ENCODE peak calls at places on chromosomes 4 and X, in four cellular contexts. V, E, K and B are unnamed samples.

GRCh38 chr4:5142726-5143125 is 91.4 kb downstream of the STK32B start:
- DNase-seq in V (no peak), K (no peak), E (peak), B (no peak)

GRCh38 chr4:104859601-104860000 is 287.1 kb upstream of the TET2 start:
- DNase-seq in V (no peak), E (no peak), K (no peak), B (no peak)

GRCh38 chr4:27003602-27004238 is 143.1 kb downstream of the STIM2 start:
- DNase-seq in E (no peak), V (no peak), K (no peak), B (no peak)

GRCh38 chr4:174607792-174608191 is 85.5 kb upstream of the HPGD start:
- DNase-seq in E (no peak), V (no peak), K (no peak), B (no peak)

GRCh38 chrX:2559124-2559523 is 58.3 kb upstream of the DHRSX start:
- DNase-seq in K (no peak), V (no peak), E (no peak), B (no peak)

GRCh38 chr4:2259036-2259540 is 2.8 kb downstream of the MXD4 start:
- DNase-seq in K (no peak), V (peak), E (peak), B (peak)

GRCh38 chr4:49063670-49064069 is 77.6 kb downstream of the CWH43 start:
- DNase-seq in K (no peak), V (no peak), E (no peak), B (no peak)

GRCh38 chr4:40918330-40918729 is 168.6 kb downstream of the NSUN7 start:
- DNase-seq in K (no peak), E (peak), V (peak), B (no peak)

GRCh38 chrX:24214568-24214967 is 65.0 kb downstream of the ZFX start:
- DNase-seq in E (no peak), K (no peak), V (no peak), B (no peak)

GRCh38 chr4:73698217-73698616 is 42.2 kb upstream of the CXCL8 start:
- DNase-seq in K (no peak), E (no peak), V (no peak), B (no peak)

GRCh38 chr4:28225005-28225404 is 1364.4 kb downstream of the STIM2 start:
- DNase-seq in E (no peak), V (no peak), K (no peak), B (peak)

GRCh38 chr4:85084371-85085170 is 118.1 kb upstream of the WDFY3 start:
- DNase-seq in V (no peak), K (no peak), E (no peak), B (peak)

GRCh38 chr4:24988776-24989175 is 42.0 kb downstream of the LGI2 start:
- DNase-seq in K (no peak), V (no peak), E (no peak), B (no peak)

GRCh38 chrX:19535481-19535880 is 20.2 kb upstream of the MAP3K15 start:
- DNase-seq in V (no peak), E (no peak), K (no peak), B (no peak)

GRCh38 chr4:104693601-104694201 is 199.0 kb upstream of the CXXC4 start:
- DNase-seq in V (no peak), E (no peak), K (no peak), B (no peak)

GRCh38 chrX:50459615-50460014 is 11.0 kb downstream of the DGKK start:
- DNase-seq in K (no peak), E (no peak), V (no peak), B (no peak)

GRCh38 chr4:80876810-80877209 is 153.7 kb upstream of the BMP3 start:
- DNase-seq in E (no peak), V (no peak), K (no peak), B (no peak)

GRCh38 chr4:138291431-138291830 is 49.3 kb upstream of the SLC7A11 start:
- DNase-seq in V (no peak), E (no peak), K (no peak), B (no peak)

GRCh38 chrX:109847257-109848187 is 114.5 kb upstream of the ACSL4 start:
- DNase-seq in K (no peak), E (no peak), V (no peak), B (no peak)

GRCh38 chr4:165915215-165915614 is 42.2 kb downstream of the TLL1 start:
- DNase-seq in K (no peak), E (no peak), V (no peak), B (no peak)

GRCh38 chrX:139200793-139201192 is 329.7 kb upstream of the F9 start:
- DNase-seq in E (no peak), K (no peak), V (no peak), B (no peak)

GRCh38 chr4:131584587-131584986 is 1564.5 kb upstream of the PCDH10 start:
- DNase-seq in K (no peak), V (no peak), E (no peak), B (no peak)

GRCh38 chrX:153768311-153769157 is 4.5 kb downstream of the PLXNB3 start:
- DNase-seq in V (peak), K (no peak), E (peak), B (no peak)

DNA sequence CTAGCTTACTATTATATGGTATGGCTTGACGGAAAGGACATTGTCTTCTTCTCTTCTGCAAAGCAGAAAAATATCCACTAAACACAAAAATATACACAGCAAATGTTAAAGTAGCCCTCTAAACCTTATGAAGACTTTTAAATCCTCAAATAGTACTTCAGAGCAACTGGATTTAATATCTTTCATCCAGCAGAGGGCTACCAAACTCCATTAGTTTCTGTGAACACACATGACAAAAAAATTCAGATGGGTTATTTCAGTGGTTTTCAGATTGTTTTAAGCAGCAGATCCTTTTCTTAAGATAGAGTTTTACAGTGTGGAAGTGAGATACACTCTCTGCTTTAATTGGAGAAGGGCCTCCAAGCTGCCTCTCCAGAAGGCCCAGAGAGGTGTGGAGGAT is 56.6 kb downstream of the ANK2 start:
- DNase-seq in V (no peak), E (no peak), K (no peak), B (no peak)
- TF ChIP-seq CTCF in V (peak), E (no peak), K (no peak), B (peak)

GRCh38 chr4:126051709-126052424 is 737.1 kb downstream of the FAT4 start:
- DNase-seq in E (no peak), V (no peak), K (no peak), B (no peak)
- TF ChIP-seq CTCF in E (no peak), V (no peak), K (no peak), B (no peak)

GRCh38 chr4:148151797-148152196 is 290.4 kb downstream of the NR3C2 start:
- DNase-seq in V (no peak), E (no peak), K (no peak), B (no peak)

GRCh38 chr4:148154769-148155168 is 287.4 kb downstream of the NR3C2 start:
- DNase-seq in K (no peak), E (no peak), V (no peak), B (no peak)

DNA sequence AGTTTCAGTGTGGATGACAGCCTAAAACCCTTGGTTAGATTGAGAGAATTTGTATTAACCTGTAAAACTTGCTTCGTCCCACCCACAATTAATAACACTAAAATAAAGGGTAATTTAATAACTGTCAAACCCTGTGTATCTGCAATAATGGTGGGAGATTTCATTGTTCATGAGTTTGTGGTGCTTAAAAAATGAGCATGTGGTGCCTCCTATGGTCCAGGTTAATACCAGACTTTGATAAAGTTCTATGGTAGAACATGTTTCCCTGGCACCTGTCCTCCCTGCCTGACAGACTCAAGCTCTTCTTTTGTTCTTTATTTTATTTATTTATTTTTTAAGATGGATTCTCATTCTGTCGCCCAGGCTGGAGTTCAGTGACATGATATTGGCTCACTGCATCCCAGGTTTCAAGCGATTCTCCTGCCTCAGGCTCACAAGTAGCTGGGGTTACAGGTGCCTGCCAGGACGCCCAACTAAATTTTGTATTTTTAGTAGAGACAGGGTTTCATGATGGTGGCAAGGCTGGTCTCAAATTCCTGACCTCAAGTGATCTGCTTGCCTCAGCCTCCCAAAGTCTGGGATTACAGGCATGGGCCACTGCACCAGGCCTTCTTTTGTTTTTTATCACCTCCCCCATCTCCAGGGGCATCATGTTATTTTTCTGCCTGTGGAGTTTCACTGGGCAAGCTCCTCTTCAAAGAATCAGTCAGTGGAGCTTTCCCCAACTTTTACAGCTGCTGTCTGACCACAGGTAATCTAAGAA is 289.2 kb downstream of the NR3C2 start:
- DNase-seq in V (no peak), K (no peak), E (no peak), B (no peak)
- TF ChIP-seq CTCF in V (no peak), K (no peak), E (no peak), B (no peak)

DNA sequence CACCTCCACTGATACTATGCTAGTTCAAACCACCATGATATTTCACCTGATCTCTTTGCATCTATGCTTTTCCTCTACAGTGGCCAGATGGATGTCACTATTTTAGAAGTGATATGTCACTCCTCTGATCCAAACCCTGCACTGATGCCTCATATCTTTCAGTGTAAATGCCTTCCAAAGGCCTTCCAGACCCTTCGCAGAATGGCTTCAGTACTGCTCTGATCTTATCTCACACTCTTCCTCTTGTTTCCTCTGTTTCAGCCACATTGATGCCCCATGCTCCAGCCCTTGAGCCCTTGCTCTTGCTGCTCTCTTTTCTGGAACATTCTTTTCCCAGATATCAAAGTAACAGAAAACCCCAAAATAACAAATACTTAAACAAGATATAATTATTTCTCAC is 17.9 kb downstream of the MID1IP1 start:
- DNase-seq in V (no peak), E (no peak), K (no peak), B (no peak)
- TF ChIP-seq CTCF in V (no peak), E (no peak), K (no peak), B (no peak)

GRCh38 chr4:169484485-169484884 is 127.9 kb downstream of the NEK1 start:
- DNase-seq in V (no peak), E (no peak), K (no peak), B (no peak)
- TF ChIP-seq CTCF in V (no peak), E (no peak), K (no peak), B (peak)

DNA sequence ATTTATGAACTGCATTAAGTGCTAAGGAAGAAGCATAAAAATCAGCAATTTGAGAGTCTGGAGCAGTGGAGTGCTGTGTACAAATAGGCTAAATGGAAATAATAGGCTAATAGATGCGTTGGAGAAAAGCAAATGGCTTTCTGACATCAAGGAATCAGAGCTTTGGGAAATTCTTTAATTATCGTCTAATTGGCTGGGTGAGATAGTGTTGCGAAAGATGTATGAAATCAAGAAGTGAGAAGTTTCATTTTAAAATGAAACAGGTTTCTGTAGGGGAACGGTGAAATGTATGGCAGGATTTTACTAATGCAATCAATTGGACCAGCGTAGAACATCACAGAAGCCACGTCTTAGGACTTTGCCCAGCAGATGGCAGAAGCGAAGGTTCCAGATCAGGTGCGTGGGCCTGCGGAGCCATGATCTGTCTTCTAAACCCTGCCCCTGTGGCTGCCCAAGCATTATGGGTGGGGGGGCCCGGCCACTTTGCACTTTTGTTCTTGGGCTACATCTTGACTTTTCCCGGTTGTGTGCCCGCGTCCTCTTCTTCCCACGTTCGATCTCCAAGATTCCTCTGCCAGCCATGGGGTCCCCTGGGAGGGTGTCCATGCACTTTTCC is 118.5 kb upstream of the SHISA3 start:
- DNase-seq in E (no peak), K (no peak), V (no peak), B (no peak)
- TF ChIP-seq CTCF in E (no peak), K (no peak), V (no peak), B (peak)

DNA sequence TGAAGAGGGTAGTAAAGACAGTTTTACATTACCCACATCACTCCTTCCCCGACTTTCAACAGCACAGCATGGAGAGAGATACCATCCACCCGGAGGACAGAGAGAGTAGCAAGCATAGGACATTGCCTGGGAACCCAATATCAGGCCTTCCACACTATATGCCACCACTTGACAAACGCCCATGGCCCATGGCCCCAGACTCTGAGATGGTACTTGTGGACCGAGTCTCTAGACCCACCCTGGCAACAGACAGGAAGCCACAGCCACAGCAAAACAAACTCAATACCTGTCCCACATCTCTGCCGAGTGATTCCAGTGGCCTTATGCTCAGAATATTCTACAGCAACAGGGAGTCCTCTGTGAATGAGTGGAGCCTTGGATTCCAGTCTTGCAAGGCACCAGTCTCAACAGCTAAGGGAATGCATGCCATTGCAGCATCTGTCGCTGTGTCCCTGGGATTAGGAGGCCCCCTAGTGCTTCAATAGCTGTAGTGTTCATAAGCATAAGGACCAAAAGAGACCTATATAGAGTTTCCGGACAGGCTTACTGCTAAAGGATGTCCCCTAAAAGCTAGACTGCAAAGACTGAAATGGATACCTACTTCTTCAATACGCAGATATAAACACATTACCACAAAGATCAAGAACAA is 14.7 kb upstream of the CT55 start:
- DNase-seq in V (no peak), K (no peak), E (no peak), B (no peak)
- TF ChIP-seq CTCF in V (peak), K (peak), E (peak), B (peak)

GRCh38 chr4:55435136-55435535 is 39.4 kb downstream of the TMEM165 start:
- DNase-seq in K (no peak), E (no peak), V (no peak), B (no peak)
- TF ChIP-seq CTCF in K (no peak), E (peak), V (no peak), B (peak)

GRCh38 chr4:46387956-46388355 is 2.0 kb downstream of the GABRA2 start:
- DNase-seq in V (no peak), K (no peak), E (no peak), B (no peak)

GRCh38 chr4:46388860-46389259 is 1.1 kb downstream of the GABRA2 start:
- DNase-seq in V (no peak), E (no peak), K (no peak), B (no peak)

GRCh38 chr4:46389301-46389761 is 597 bp downstream of the GABRA2 start:
- DNase-seq in K (no peak), V (no peak), E (peak), B (peak)

GRCh38 chr4:46385235-46385634 is 4.7 kb downstream of the GABRA2 start:
- DNase-seq in K (no peak), E (no peak), V (no peak), B (no peak)

DNA sequence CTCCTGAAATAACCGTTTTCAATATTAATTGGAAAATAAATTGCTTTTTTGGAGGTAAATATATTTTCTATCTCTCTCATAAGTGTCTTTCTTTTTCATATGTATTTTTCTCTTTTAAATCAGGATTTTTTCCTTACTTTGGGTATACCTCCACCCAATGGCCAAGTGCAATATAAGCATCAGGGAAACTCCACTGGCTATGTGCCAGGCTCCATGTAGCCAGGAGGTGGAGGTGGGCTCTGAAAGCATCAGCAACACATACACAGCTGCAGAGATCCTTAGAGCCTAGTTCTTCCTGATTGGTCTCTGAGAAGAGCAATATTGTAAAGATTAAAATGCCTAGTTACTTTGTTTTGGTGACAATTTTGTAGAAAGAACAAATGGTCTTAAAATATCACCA is 3.4 kb downstream of the GABRA2 start:
- DNase-seq in E (no peak), K (no peak), V (no peak), B (no peak)
- TF ChIP-seq CTCF in E (no peak), K (no peak), V (no peak), B (peak)